ENCODE peak calls at places on chromosomes 12 and 14, in ten cellular contexts. W, F, E, T, Y, P, D, L, B and Z are unnamed samples.

GRCh38 chr14:104795468-104795780 is at the start of gene AKT1:
- DNase-seq in W (no peak), F (no peak), E (no peak), T (no peak), Y (no peak), P (no peak), D (no peak), L (no peak), B (no peak), Z (no peak)

GRCh38 chr12:5428332-5429221 is 3.3 kb upstream of the NTF3 start:
- DNase-seq in W (no peak), F (no peak), E (no peak), T (no peak), Y (no peak), P (no peak), D (no peak), L (no peak), B (no peak), Z (no peak)

GRCh38 chr14:23537351-23538048 is 14.1 kb downstream of the ZFHX2 start:
- DNase-seq in W (no peak), F (no peak), E (no peak), T (no peak), Y (no peak), P (no peak), D (no peak), L (no peak), B (no peak), Z (no peak)

GRCh38 chr12:24851341-24851740 is 97.6 kb downstream of the BCAT1 start:
- DNase-seq in W (no peak), F (no peak), E (no peak), T (no peak), Y (no peak), P (no peak), D (no peak), L (no peak), B (no peak), Z (no peak)

GRCh38 chr14:51963164-51963733 is 26.1 kb upstream of the RTRAF start:
- DNase-seq in W (no peak), F (no peak), E (no peak), T (no peak), Y (no peak), P (no peak), D (no peak), L (no peak), B (no peak), Z (no peak)

GRCh38 chr12:93879476-93880376 is 202.6 kb downstream of the CRADD start:
- DNase-seq in W (peak), F (no peak), E (no peak), T (no peak), Y (no peak), P (no peak), D (no peak), L (no peak), B (no peak), Z (peak)

GRCh38 chr14:29548948-29549370 is 378.7 kb downstream of the PRKD1 start:
- DNase-seq in W (peak), F (peak), E (peak), T (no peak), Y (peak), P (no peak), D (no peak), L (peak), B (no peak), Z (peak)

GRCh38 chr14:80304125-80304766 is 92.9 kb upstream of the DIO2 start:
- DNase-seq in W (peak), F (no peak), E (no peak), T (no peak), Y (no peak), P (no peak), D (no peak), L (no peak), B (no peak), Z (no peak)

GRCh38 chr12:90977224-90977623 is 22.2 kb upstream of the CCER1 start:
- DNase-seq in W (no peak), F (no peak), E (no peak), T (no peak), Y (no peak), P (no peak), D (no peak), L (no peak), B (no peak), Z (no peak)

GRCh38 chr12:6963016-6963731 is 7.3 kb downstream of the PHB2 start:
- DNase-seq in W (no peak), F (no peak), E (no peak), T (no peak), Y (no peak), P (no peak), D (peak), L (no peak), B (no peak), Z (no peak)

GRCh38 chr12:26636710-26637328 is 196.2 kb downstream of the ITPR2 start:
- DNase-seq in W (no peak), F (peak), E (peak), T (no peak), Y (no peak), P (no peak), D (no peak), L (no peak), B (no peak), Z (no peak)

GRCh38 chr14:76305474-76305826 is 70.5 kb upstream of the ESRRB start:
- DNase-seq in W (no peak), F (no peak), E (no peak), T (no peak), Y (no peak), P (no peak), D (no peak), L (no peak), B (no peak), Z (no peak)

GRCh38 chr12:75543529-75543928 is 32.1 kb upstream of the KRR1 start:
- DNase-seq in W (no peak), F (no peak), E (no peak), T (no peak), Y (no peak), P (no peak), D (no peak), L (no peak), B (no peak), Z (no peak)

GRCh38 chr14:67513631-67514108 is 19.4 kb upstream of the PLEKHH1 start:
- DNase-seq in W (no peak), F (no peak), E (no peak), T (no peak), Y (no peak), P (no peak), D (no peak), L (peak), B (no peak), Z (no peak)

GRCh38 chr12:47282206-47282605 is 202.4 kb upstream of the AMIGO2 start:
- DNase-seq in W (peak), F (peak), E (no peak), T (no peak), Y (no peak), P (no peak), D (no peak), L (no peak), B (no peak), Z (no peak)

GRCh38 chr12:111030800-111031199 is 110.4 kb upstream of the MYL2 start:
- DNase-seq in W (no peak), F (no peak), E (no peak), T (no peak), Y (no peak), P (no peak), D (no peak), L (no peak), B (no peak), Z (no peak)

GRCh38 chr12:80607361-80608135 is 99.9 kb upstream of the MYF6 start:
- DNase-seq in W (no peak), F (no peak), E (no peak), T (no peak), Y (no peak), P (no peak), D (no peak), L (no peak), B (no peak), Z (no peak)

GRCh38 chr14:100825691-100826331 is at the start of gene MEG3:
- DNase-seq in W (peak), F (peak), E (no peak), T (no peak), Y (no peak), P (no peak), D (no peak), L (no peak), B (no peak), Z (no peak)

GRCh38 chr12:76449572-76449971 is 101.4 kb upstream of the BBS10 start:
- DNase-seq in W (no peak), F (peak), E (no peak), T (no peak), Y (no peak), P (no peak), D (no peak), L (no peak), B (no peak), Z (no peak)

GRCh38 chr14:35470775-35471174 is 63.2 kb upstream of the INSM2 start:
- DNase-seq in W (no peak), F (peak), E (no peak), T (no peak), Y (peak), P (no peak), D (no peak), L (no peak), B (no peak), Z (peak)

GRCh38 chr14:95291859-95292542 is 27.7 kb downstream of the CLMN start:
- DNase-seq in W (no peak), F (peak), E (peak), T (no peak), Y (no peak), P (no peak), D (no peak), L (no peak), B (no peak), Z (no peak)

GRCh38 chr14:59277659-59278058 is 89.2 kb downstream of the DAAM1 start:
- DNase-seq in W (no peak), F (no peak), E (no peak), T (no peak), Y (no peak), P (no peak), D (no peak), L (no peak), B (no peak), Z (no peak)

GRCh38 chr12:11486623-11487444 is 91.5 kb upstream of the PRB2 start:
- DNase-seq in W (peak), F (peak), E (peak), T (peak), Y (peak), P (peak), D (peak), L (peak), B (peak), Z (peak)

GRCh38 chr12:116159175-116159574 is 118.3 kb downstream of the MED13L start:
- DNase-seq in W (no peak), F (peak), E (no peak), T (no peak), Y (no peak), P (no peak), D (no peak), L (no peak), B (no peak), Z (no peak)

GRCh38 chr12:31491819-31492598 is 98.9 kb downstream of the DENND5B start:
- DNase-seq in W (peak), F (peak), E (peak), T (no peak), Y (no peak), P (no peak), D (no peak), L (no peak), B (no peak), Z (peak)

GRCh38 chr12:70756118-70756517 is 118.9 kb upstream of the PTPRB start:
- DNase-seq in W (peak), F (peak), E (no peak), T (no peak), Y (no peak), P (no peak), D (no peak), L (no peak), B (no peak), Z (peak)

GRCh38 chr12:113239288-113239771 is 18.1 kb downstream of the TPCN1 start:
- DNase-seq in W (no peak), F (no peak), E (no peak), T (no peak), Y (no peak), P (no peak), D (no peak), L (no peak), B (no peak), Z (no peak)

GRCh38 chr14:95477411-95478089 is 38.9 kb downstream of the SYNE3 start:
- DNase-seq in W (no peak), F (no peak), E (no peak), T (no peak), Y (no peak), P (no peak), D (no peak), L (no peak), B (no peak), Z (no peak)

GRCh38 chr14:58817846-58818245 is 180.1 kb downstream of the DACT1 start:
- DNase-seq in W (no peak), F (peak), E (no peak), T (no peak), Y (no peak), P (no peak), D (no peak), L (no peak), B (no peak), Z (no peak)

GRCh38 chr12:26704684-26705475 is 128.1 kb downstream of the ITPR2 start:
- DNase-seq in W (peak), F (no peak), E (no peak), T (no peak), Y (no peak), P (no peak), D (no peak), L (no peak), B (no peak), Z (peak)

GRCh38 chr14:57732886-57733285 is 133.0 kb downstream of the SLC35F4 start:
- DNase-seq in W (no peak), F (peak), E (peak), T (no peak), Y (no peak), P (no peak), D (no peak), L (no peak), B (no peak), Z (no peak)

GRCh38 chr14:93318927-93319326 is 13.9 kb downstream of the BTBD7 start:
- DNase-seq in W (no peak), F (no peak), E (no peak), T (no peak), Y (peak), P (no peak), D (no peak), L (no peak), B (no peak), Z (peak)

GRCh38 chr14:22185191-22185590 is 403.8 kb downstream of the DAD1 start:
- DNase-seq in W (no peak), F (no peak), E (no peak), T (no peak), Y (no peak), P (no peak), D (no peak), L (no peak), B (no peak), Z (no peak)

GRCh38 chr12:27552886-27553560 is 29.0 kb downstream of the PPFIBP1 start:
- DNase-seq in W (no peak), F (no peak), E (no peak), T (peak), Y (no peak), P (no peak), D (no peak), L (no peak), B (no peak), Z (no peak)